ENCODE peak calls at places on chromosomes 1 and 21, in ten cellular contexts. One of them, this sample, is unnamed.

GRCh38 chr1:204891860-204892259 is 21.2 kb downstream of the NFASC start:
- DNase-seq in kidney tubule cell: peak
- DNase-seq in adipocyte: no peak
- DNase-seq in heart left ventricle: no peak
- DNase-seq in HEK293T: no peak
- DNase-seq in mesendoderm: no peak
- DNase-seq in stimulated activated CD4-positive, alpha-beta T cell treated with anti-CD3 and anti-CD28 coated beads, Interleukin-1b, Interleukin-23, amount 100 ng/mL, for 4 hours: no peak
- DNase-seq in iPS-NIHi11: no peak
- DNase-seq in M059J: peak
- DNase-seq in NCI-H345: no peak
- DNase-seq in this sample: no peak

GRCh38 chr21:17536381-17536780 is 23.5 kb downstream of the CXADR start:
- DNase-seq in kidney tubule cell: no peak
- DNase-seq in adipocyte: no peak
- DNase-seq in heart left ventricle: no peak
- DNase-seq in HEK293T: no peak
- DNase-seq in mesendoderm: no peak
- DNase-seq in stimulated activated CD4-positive, alpha-beta T cell treated with anti-CD3 and anti-CD28 coated beads, Interleukin-1b, Interleukin-23, amount 100 ng/mL, for 4 hours: no peak
- DNase-seq in iPS-NIHi11: no peak
- DNase-seq in M059J: peak
- DNase-seq in NCI-H345: no peak
- DNase-seq in this sample: no peak

GRCh38 chr1:175564119-175564518 is 179.3 kb downstream of the TNR start:
- DNase-seq in kidney tubule cell: no peak
- DNase-seq in adipocyte: no peak
- DNase-seq in heart left ventricle: no peak
- DNase-seq in HEK293T: no peak
- DNase-seq in mesendoderm: no peak
- DNase-seq in stimulated activated CD4-positive, alpha-beta T cell treated with anti-CD3 and anti-CD28 coated beads, Interleukin-1b, Interleukin-23, amount 100 ng/mL, for 4 hours: no peak
- DNase-seq in iPS-NIHi11: peak
- DNase-seq in M059J: no peak
- DNase-seq in NCI-H345: no peak
- DNase-seq in this sample: no peak

GRCh38 chr1:221069178-221069903 is 190.1 kb downstream of the HLX start:
- DNase-seq in kidney tubule cell: no peak
- DNase-seq in adipocyte: no peak
- DNase-seq in heart left ventricle: no peak
- DNase-seq in HEK293T: no peak
- DNase-seq in mesendoderm: peak
- DNase-seq in stimulated activated CD4-positive, alpha-beta T cell treated with anti-CD3 and anti-CD28 coated beads, Interleukin-1b, Interleukin-23, amount 100 ng/mL, for 4 hours: no peak
- DNase-seq in iPS-NIHi11: no peak
- DNase-seq in M059J: no peak
- DNase-seq in NCI-H345: no peak
- DNase-seq in this sample: no peak

GRCh38 chr1:199759268-199759724 is 268.2 kb upstream of the NR5A2 start:
- DNase-seq in kidney tubule cell: peak
- DNase-seq in adipocyte: peak
- DNase-seq in heart left ventricle: no peak
- DNase-seq in HEK293T: no peak
- DNase-seq in mesendoderm: peak
- DNase-seq in stimulated activated CD4-positive, alpha-beta T cell treated with anti-CD3 and anti-CD28 coated beads, Interleukin-1b, Interleukin-23, amount 100 ng/mL, for 4 hours: no peak
- DNase-seq in iPS-NIHi11: peak
- DNase-seq in M059J: peak
- DNase-seq in NCI-H345: no peak
- DNase-seq in this sample: no peak

GRCh38 chr1:183970516-183971300 is 66.8 kb downstream of the COLGALT2 start:
- DNase-seq in kidney tubule cell: peak
- DNase-seq in adipocyte: no peak
- DNase-seq in heart left ventricle: no peak
- DNase-seq in HEK293T: no peak
- DNase-seq in mesendoderm: no peak
- DNase-seq in stimulated activated CD4-positive, alpha-beta T cell treated with anti-CD3 and anti-CD28 coated beads, Interleukin-1b, Interleukin-23, amount 100 ng/mL, for 4 hours: no peak
- DNase-seq in iPS-NIHi11: no peak
- DNase-seq in M059J: no peak
- DNase-seq in NCI-H345: no peak
- DNase-seq in this sample: no peak

GRCh38 chr1:230169454-230170152 is 102.6 kb downstream of the GALNT2 start:
- DNase-seq in kidney tubule cell: peak
- DNase-seq in adipocyte: peak
- DNase-seq in heart left ventricle: no peak
- DNase-seq in HEK293T: no peak
- DNase-seq in mesendoderm: no peak
- DNase-seq in stimulated activated CD4-positive, alpha-beta T cell treated with anti-CD3 and anti-CD28 coated beads, Interleukin-1b, Interleukin-23, amount 100 ng/mL, for 4 hours: no peak
- DNase-seq in iPS-NIHi11: no peak
- DNase-seq in M059J: peak
- DNase-seq in NCI-H345: no peak
- DNase-seq in this sample: peak

GRCh38 chr21:27519357-27519756 is 552.5 kb upstream of the ADAMTS5 start:
- DNase-seq in kidney tubule cell: peak
- DNase-seq in adipocyte: peak
- DNase-seq in heart left ventricle: no peak
- DNase-seq in HEK293T: no peak
- DNase-seq in mesendoderm: no peak
- DNase-seq in stimulated activated CD4-positive, alpha-beta T cell treated with anti-CD3 and anti-CD28 coated beads, Interleukin-1b, Interleukin-23, amount 100 ng/mL, for 4 hours: no peak
- DNase-seq in iPS-NIHi11: no peak
- DNase-seq in M059J: peak
- DNase-seq in NCI-H345: no peak
- DNase-seq in this sample: no peak

GRCh38 chr1:219174672-219175564 is 1.2 kb downstream of the LYPLAL1 start:
- DNase-seq in kidney tubule cell: peak
- DNase-seq in adipocyte: peak
- DNase-seq in heart left ventricle: no peak
- DNase-seq in HEK293T: no peak
- DNase-seq in mesendoderm: peak
- DNase-seq in stimulated activated CD4-positive, alpha-beta T cell treated with anti-CD3 and anti-CD28 coated beads, Interleukin-1b, Interleukin-23, amount 100 ng/mL, for 4 hours: no peak
- DNase-seq in iPS-NIHi11: peak
- DNase-seq in M059J: peak
- DNase-seq in NCI-H345: no peak
- DNase-seq in this sample: no peak

GRCh38 chr1:226608699-226609505 is 60.3 kb downstream of the STUM start:
- DNase-seq in kidney tubule cell: peak
- DNase-seq in adipocyte: peak
- DNase-seq in heart left ventricle: peak
- DNase-seq in HEK293T: peak
- DNase-seq in mesendoderm: peak
- DNase-seq in stimulated activated CD4-positive, alpha-beta T cell treated with anti-CD3 and anti-CD28 coated beads, Interleukin-1b, Interleukin-23, amount 100 ng/mL, for 4 hours: peak
- DNase-seq in iPS-NIHi11: peak
- DNase-seq in M059J: peak
- DNase-seq in NCI-H345: peak
- DNase-seq in this sample: peak

GRCh38 chr1:215489771-215490566 is 77.1 kb upstream of the KCTD3 start:
- DNase-seq in kidney tubule cell: no peak
- DNase-seq in adipocyte: peak
- DNase-seq in heart left ventricle: no peak
- DNase-seq in HEK293T: no peak
- DNase-seq in mesendoderm: no peak
- DNase-seq in stimulated activated CD4-positive, alpha-beta T cell treated with anti-CD3 and anti-CD28 coated beads, Interleukin-1b, Interleukin-23, amount 100 ng/mL, for 4 hours: no peak
- DNase-seq in iPS-NIHi11: no peak
- DNase-seq in M059J: peak
- DNase-seq in NCI-H345: no peak
- DNase-seq in this sample: no peak

GRCh38 chr1:76164165-76164564 is 89.6 kb downstream of the ST6GALNAC3 start:
- DNase-seq in kidney tubule cell: no peak
- DNase-seq in adipocyte: no peak
- DNase-seq in heart left ventricle: no peak
- DNase-seq in HEK293T: no peak
- DNase-seq in mesendoderm: no peak
- DNase-seq in stimulated activated CD4-positive, alpha-beta T cell treated with anti-CD3 and anti-CD28 coated beads, Interleukin-1b, Interleukin-23, amount 100 ng/mL, for 4 hours: no peak
- DNase-seq in iPS-NIHi11: no peak
- DNase-seq in M059J: no peak
- DNase-seq in NCI-H345: no peak
- DNase-seq in this sample: no peak

GRCh38 chr1:228487336-228488106 is at the start of gene RNF187:
- DNase-seq in kidney tubule cell: peak
- DNase-seq in adipocyte: peak
- DNase-seq in heart left ventricle: peak
- DNase-seq in HEK293T: peak
- DNase-seq in mesendoderm: no peak
- DNase-seq in stimulated activated CD4-positive, alpha-beta T cell treated with anti-CD3 and anti-CD28 coated beads, Interleukin-1b, Interleukin-23, amount 100 ng/mL, for 4 hours: peak
- DNase-seq in iPS-NIHi11: peak
- DNase-seq in M059J: no peak
- DNase-seq in NCI-H345: no peak
- DNase-seq in this sample: peak

GRCh38 chr1:21397813-21398188 is 42.1 kb upstream of the NBPF3 start:
- DNase-seq in kidney tubule cell: no peak
- DNase-seq in adipocyte: no peak
- DNase-seq in heart left ventricle: no peak
- DNase-seq in HEK293T: no peak
- DNase-seq in mesendoderm: peak
- DNase-seq in stimulated activated CD4-positive, alpha-beta T cell treated with anti-CD3 and anti-CD28 coated beads, Interleukin-1b, Interleukin-23, amount 100 ng/mL, for 4 hours: no peak
- DNase-seq in iPS-NIHi11: peak
- DNase-seq in M059J: peak
- DNase-seq in NCI-H345: no peak
- DNase-seq in this sample: no peak

GRCh38 chr1:35229587-35230360 is 36.8 kb upstream of the SFPQ start:
- DNase-seq in kidney tubule cell: no peak
- DNase-seq in adipocyte: no peak
- DNase-seq in heart left ventricle: no peak
- DNase-seq in HEK293T: no peak
- DNase-seq in mesendoderm: no peak
- DNase-seq in stimulated activated CD4-positive, alpha-beta T cell treated with anti-CD3 and anti-CD28 coated beads, Interleukin-1b, Interleukin-23, amount 100 ng/mL, for 4 hours: no peak
- DNase-seq in iPS-NIHi11: no peak
- DNase-seq in M059J: no peak
- DNase-seq in NCI-H345: no peak
- DNase-seq in this sample: no peak

GRCh38 chr1:180930687-180931086 is 18.0 kb downstream of the KIAA1614 start:
- DNase-seq in kidney tubule cell: no peak
- DNase-seq in adipocyte: no peak
- DNase-seq in heart left ventricle: no peak
- DNase-seq in HEK293T: no peak
- DNase-seq in mesendoderm: no peak
- DNase-seq in stimulated activated CD4-positive, alpha-beta T cell treated with anti-CD3 and anti-CD28 coated beads, Interleukin-1b, Interleukin-23, amount 100 ng/mL, for 4 hours: no peak
- DNase-seq in iPS-NIHi11: no peak
- DNase-seq in M059J: no peak
- DNase-seq in NCI-H345: peak
- DNase-seq in this sample: no peak

GRCh38 chr1:8540266-8540926 is 222.5 kb downstream of the SLC45A1 start:
- DNase-seq in kidney tubule cell: peak
- DNase-seq in adipocyte: peak
- DNase-seq in heart left ventricle: no peak
- DNase-seq in HEK293T: no peak
- DNase-seq in mesendoderm: no peak
- DNase-seq in stimulated activated CD4-positive, alpha-beta T cell treated with anti-CD3 and anti-CD28 coated beads, Interleukin-1b, Interleukin-23, amount 100 ng/mL, for 4 hours: no peak
- DNase-seq in iPS-NIHi11: no peak
- DNase-seq in M059J: peak
- DNase-seq in NCI-H345: no peak
- DNase-seq in this sample: no peak

GRCh38 chr1:96253281-96254035 is 468.1 kb upstream of the PTBP2 start:
- DNase-seq in kidney tubule cell: no peak
- DNase-seq in adipocyte: peak
- DNase-seq in heart left ventricle: no peak
- DNase-seq in HEK293T: no peak
- DNase-seq in mesendoderm: no peak
- DNase-seq in stimulated activated CD4-positive, alpha-beta T cell treated with anti-CD3 and anti-CD28 coated beads, Interleukin-1b, Interleukin-23, amount 100 ng/mL, for 4 hours: no peak
- DNase-seq in iPS-NIHi11: no peak
- DNase-seq in M059J: no peak
- DNase-seq in NCI-H345: no peak
- DNase-seq in this sample: no peak

This sample was measured in ascending aorta.